ENCODE peak calls at places on chromosomes 12 and 14, in eight cellular contexts. One of them, this sample, is unnamed.

GRCh38 chr12:64679487-64679983 is 69.2 kb downstream of the RASSF3 start:
- DNase-seq in iPS-NIHi11: no peak
- DNase-seq in stimulated activated CD4-positive, alpha-beta T cell treated with anti-CD3 and anti-CD28 coated beads, Interleukin-4, amount 100 ng/mL, for 48 hours: no peak
- DNase-seq in Peyer's patch: peak; percentile 63
- DNase-seq in neuronal stem cell: no peak
- DNase-seq in ureter: peak; percentile 73
- DNase-seq in activated CD8-positive, alpha-beta memory T cell treated with anti-CD3 and anti-CD28 coated beads for 1 hour: peak; percentile 32
- DNase-seq in pons: peak; percentile 51
- DNase-seq in this sample: no peak

GRCh38 chr12:69906411-69907216 is 81.6 kb downstream of the MYRFL start:
- DNase-seq in Peyer's patch: no peak
- DNase-seq in stimulated activated CD4-positive, alpha-beta T cell treated with anti-CD3 and anti-CD28 coated beads, Interleukin-4, amount 100 ng/mL, for 48 hours: no peak
- DNase-seq in ureter: no peak
- DNase-seq in activated CD8-positive, alpha-beta memory T cell treated with anti-CD3 and anti-CD28 coated beads for 1 hour: no peak
- DNase-seq in neuronal stem cell: no peak
- DNase-seq in pons: no peak
- DNase-seq in iPS-NIHi11: no peak
- DNase-seq in this sample: no peak

GRCh38 chr14:69996197-69996596 is 117.0 kb downstream of the SMOC1 start:
- DNase-seq in ureter: no peak
- DNase-seq in pons: no peak
- DNase-seq in neuronal stem cell: no peak
- DNase-seq in stimulated activated CD4-positive, alpha-beta T cell treated with anti-CD3 and anti-CD28 coated beads, Interleukin-4, amount 100 ng/mL, for 48 hours: no peak
- DNase-seq in iPS-NIHi11: no peak
- DNase-seq in activated CD8-positive, alpha-beta memory T cell treated with anti-CD3 and anti-CD28 coated beads for 1 hour: no peak
- DNase-seq in Peyer's patch: no peak
- DNase-seq in this sample: no peak

GRCh38 chr14:20440882-20441281 is 4.9 kb upstream of the KLHL33 start:
- DNase-seq in pons: no peak
- DNase-seq in neuronal stem cell: no peak
- DNase-seq in iPS-NIHi11: no peak
- DNase-seq in activated CD8-positive, alpha-beta memory T cell treated with anti-CD3 and anti-CD28 coated beads for 1 hour: no peak
- DNase-seq in Peyer's patch: no peak
- DNase-seq in ureter: no peak
- DNase-seq in stimulated activated CD4-positive, alpha-beta T cell treated with anti-CD3 and anti-CD28 coated beads, Interleukin-4, amount 100 ng/mL, for 48 hours: peak; percentile 5
- DNase-seq in this sample: no peak

GRCh38 chr12:169528-170360 is 44.2 kb downstream of the SLC6A12 start:
- DNase-seq in activated CD8-positive, alpha-beta memory T cell treated with anti-CD3 and anti-CD28 coated beads for 1 hour: no peak
- DNase-seq in iPS-NIHi11: no peak
- DNase-seq in Peyer's patch: no peak
- DNase-seq in pons: no peak
- DNase-seq in ureter: no peak
- DNase-seq in neuronal stem cell: no peak
- DNase-seq in stimulated activated CD4-positive, alpha-beta T cell treated with anti-CD3 and anti-CD28 coated beads, Interleukin-4, amount 100 ng/mL, for 48 hours: no peak
- DNase-seq in this sample: no peak

GRCh38 chr12:44972746-44973421 is 78.0 kb downstream of the DBX2 start:
- DNase-seq in pons: peak; percentile 7
- DNase-seq in activated CD8-positive, alpha-beta memory T cell treated with anti-CD3 and anti-CD28 coated beads for 1 hour: no peak
- DNase-seq in stimulated activated CD4-positive, alpha-beta T cell treated with anti-CD3 and anti-CD28 coated beads, Interleukin-4, amount 100 ng/mL, for 48 hours: no peak
- DNase-seq in neuronal stem cell: peak; percentile 33
- DNase-seq in ureter: no peak
- DNase-seq in Peyer's patch: no peak
- DNase-seq in iPS-NIHi11: peak; percentile 71
- DNase-seq in this sample: peak; percentile 58

GRCh38 chr14:84749191-84749945 is 780.6 kb upstream of the FLRT2 start:
- DNase-seq in stimulated activated CD4-positive, alpha-beta T cell treated with anti-CD3 and anti-CD28 coated beads, Interleukin-4, amount 100 ng/mL, for 48 hours: no peak
- DNase-seq in activated CD8-positive, alpha-beta memory T cell treated with anti-CD3 and anti-CD28 coated beads for 1 hour: no peak
- DNase-seq in ureter: no peak
- DNase-seq in pons: no peak
- DNase-seq in Peyer's patch: no peak
- DNase-seq in iPS-NIHi11: no peak
- DNase-seq in neuronal stem cell: no peak
- DNase-seq in this sample: no peak

GRCh38 chr12:50326636-50327284 is 43.4 kb upstream of the LIMA1 start:
- DNase-seq in ureter: peak; percentile 50
- DNase-seq in pons: peak; percentile 12
- DNase-seq in activated CD8-positive, alpha-beta memory T cell treated with anti-CD3 and anti-CD28 coated beads for 1 hour: no peak
- DNase-seq in Peyer's patch: no peak
- DNase-seq in iPS-NIHi11: no peak
- DNase-seq in neuronal stem cell: no peak
- DNase-seq in stimulated activated CD4-positive, alpha-beta T cell treated with anti-CD3 and anti-CD28 coated beads, Interleukin-4, amount 100 ng/mL, for 48 hours: no peak
- DNase-seq in this sample: no peak

GRCh38 chr14:78498062-78498595 is 328.0 kb downstream of the NRXN3 start:
- DNase-seq in stimulated activated CD4-positive, alpha-beta T cell treated with anti-CD3 and anti-CD28 coated beads, Interleukin-4, amount 100 ng/mL, for 48 hours: no peak
- DNase-seq in Peyer's patch: no peak
- DNase-seq in neuronal stem cell: no peak
- DNase-seq in activated CD8-positive, alpha-beta memory T cell treated with anti-CD3 and anti-CD28 coated beads for 1 hour: no peak
- DNase-seq in pons: peak; percentile 68
- DNase-seq in iPS-NIHi11: no peak
- DNase-seq in ureter: no peak
- DNase-seq in this sample: no peak

GRCh38 chr12:102964872-102965271 is 7.4 kb downstream of the ASCL1 start:
- DNase-seq in neuronal stem cell: no peak
- DNase-seq in iPS-NIHi11: peak; percentile 64
- DNase-seq in stimulated activated CD4-positive, alpha-beta T cell treated with anti-CD3 and anti-CD28 coated beads, Interleukin-4, amount 100 ng/mL, for 48 hours: no peak
- DNase-seq in Peyer's patch: peak; percentile 57
- DNase-seq in ureter: no peak
- DNase-seq in activated CD8-positive, alpha-beta memory T cell treated with anti-CD3 and anti-CD28 coated beads for 1 hour: no peak
- DNase-seq in pons: no peak
- DNase-seq in this sample: peak; percentile 82

This sample was measured in ecto neural progenitor cell.